ENCODE peak calls at places on chromosome 6, in ten cellular contexts. One of them, this sample, is unnamed.

GRCh38 chr6:107304421-107305025 is 154.8 kb downstream of the PDSS2 start:
- DNase-seq in EH: peak; percentile 16
- DNase-seq in NCI-H510A treated with DMSO at 0.1 percent for 48 hours: no peak
- DNase-seq in amygdala: no peak
- DNase-seq in BJ: no peak
- DNase-seq in spleen: no peak
- DNase-seq in SJSA1: no peak
- DNase-seq in immature natural killer cell: no peak
- DNase-seq in H9: no peak
- DNase-seq in lower leg skin: no peak
- DNase-seq in this sample: no peak

GRCh38 chr6:7692453-7692784 is 33.5 kb upstream of the BMP6 start:
- DNase-seq in BJ: no peak
- DNase-seq in amygdala: no peak
- DNase-seq in NCI-H510A treated with DMSO at 0.1 percent for 48 hours: no peak
- DNase-seq in spleen: no peak
- DNase-seq in SJSA1: no peak
- DNase-seq in lower leg skin: no peak
- DNase-seq in immature natural killer cell: no peak
- DNase-seq in EH: no peak
- DNase-seq in H9: no peak
- DNase-seq in this sample: no peak

GRCh38 chr6:4889701-4890100 is 113.5 kb downstream of the CDYL start:
- DNase-seq in NCI-H510A treated with DMSO at 0.1 percent for 48 hours: no peak
- DNase-seq in EH: no peak
- DNase-seq in lower leg skin: no peak
- DNase-seq in amygdala: no peak
- DNase-seq in immature natural killer cell: no peak
- DNase-seq in BJ: no peak
- DNase-seq in SJSA1: no peak
- DNase-seq in spleen: no peak
- DNase-seq in H9: peak; percentile 32
- DNase-seq in this sample: no peak

GRCh38 chr6:73854998-73855718 is 159.2 kb downstream of the CD109 start:
- DNase-seq in spleen: no peak
- DNase-seq in amygdala: no peak
- DNase-seq in immature natural killer cell: peak; percentile 14
- DNase-seq in NCI-H510A treated with DMSO at 0.1 percent for 48 hours: peak; percentile 28
- DNase-seq in EH: peak; percentile 70
- DNase-seq in H9: no peak
- DNase-seq in SJSA1: no peak
- DNase-seq in lower leg skin: no peak
- DNase-seq in BJ: no peak
- DNase-seq in this sample: peak; percentile 19

GRCh38 chr6:169723991-169724553 is at the start of gene PHF10:
- DNase-seq in H9: no peak
- DNase-seq in immature natural killer cell: peak; percentile 41
- DNase-seq in spleen: peak; percentile 89
- DNase-seq in amygdala: no peak
- DNase-seq in BJ: no peak
- DNase-seq in NCI-H510A treated with DMSO at 0.1 percent for 48 hours: no peak
- DNase-seq in SJSA1: no peak
- DNase-seq in lower leg skin: no peak
- DNase-seq in EH: peak; percentile 38
- DNase-seq in this sample: no peak

GRCh38 chr6:21158873-21159272 is 434.7 kb upstream of the SOX4 start:
- DNase-seq in spleen: no peak
- DNase-seq in immature natural killer cell: no peak
- DNase-seq in lower leg skin: no peak
- DNase-seq in EH: no peak
- DNase-seq in amygdala: no peak
- DNase-seq in NCI-H510A treated with DMSO at 0.1 percent for 48 hours: no peak
- DNase-seq in SJSA1: no peak
- DNase-seq in H9: no peak
- DNase-seq in BJ: no peak
- DNase-seq in this sample: no peak

GRCh38 chr6:31528821-31529328 is at the start of gene MCCD1:
- DNase-seq in H9: no peak
- DNase-seq in spleen: no peak
- DNase-seq in NCI-H510A treated with DMSO at 0.1 percent for 48 hours: no peak
- DNase-seq in SJSA1: no peak
- DNase-seq in amygdala: no peak
- DNase-seq in BJ: no peak
- DNase-seq in EH: peak; percentile 7
- DNase-seq in lower leg skin: no peak
- DNase-seq in immature natural killer cell: no peak
- DNase-seq in this sample: no peak

GRCh38 chr6:79610301-79611009 is 20.7 kb upstream of the SH3BGRL2 start:
- DNase-seq in lower leg skin: no peak
- DNase-seq in amygdala: no peak
- DNase-seq in spleen: no peak
- DNase-seq in NCI-H510A treated with DMSO at 0.1 percent for 48 hours: no peak
- DNase-seq in EH: no peak
- DNase-seq in SJSA1: no peak
- DNase-seq in BJ: no peak
- DNase-seq in immature natural killer cell: no peak
- DNase-seq in H9: no peak
- DNase-seq in this sample: no peak

GRCh38 chr6:11149551-11149950 is 38.0 kb upstream of the ERVFRD-1 start:
- DNase-seq in EH: no peak
- DNase-seq in SJSA1: no peak
- DNase-seq in spleen: no peak
- DNase-seq in NCI-H510A treated with DMSO at 0.1 percent for 48 hours: no peak
- DNase-seq in lower leg skin: no peak
- DNase-seq in amygdala: no peak
- DNase-seq in H9: no peak
- DNase-seq in BJ: no peak
- DNase-seq in immature natural killer cell: no peak
- DNase-seq in this sample: no peak

GRCh38 chr6:142279350-142280180 is 22.2 kb upstream of the ADGRG6 start:
- DNase-seq in EH: peak; percentile 79
- DNase-seq in immature natural killer cell: no peak
- DNase-seq in spleen: no peak
- DNase-seq in SJSA1: no peak
- DNase-seq in H9: no peak
- DNase-seq in NCI-H510A treated with DMSO at 0.1 percent for 48 hours: no peak
- DNase-seq in amygdala: no peak
- DNase-seq in lower leg skin: no peak
- DNase-seq in BJ: no peak
- DNase-seq in this sample: peak; percentile 39

GRCh38 chr6:156593893-156594292 is 183.3 kb upstream of the ARID1B start:
- DNase-seq in EH: no peak
- DNase-seq in NCI-H510A treated with DMSO at 0.1 percent for 48 hours: no peak
- DNase-seq in BJ: no peak
- DNase-seq in spleen: no peak
- DNase-seq in immature natural killer cell: no peak
- DNase-seq in lower leg skin: no peak
- DNase-seq in H9: no peak
- DNase-seq in amygdala: no peak
- DNase-seq in SJSA1: no peak
- DNase-seq in this sample: no peak

GRCh38 chr6:153965996-153966395 is 73.0 kb upstream of the OPRM1 start:
- DNase-seq in BJ: no peak
- DNase-seq in SJSA1: no peak
- DNase-seq in NCI-H510A treated with DMSO at 0.1 percent for 48 hours: no peak
- DNase-seq in lower leg skin: no peak
- DNase-seq in amygdala: no peak
- DNase-seq in immature natural killer cell: no peak
- DNase-seq in H9: no peak
- DNase-seq in spleen: no peak
- DNase-seq in EH: peak; percentile 19
- DNase-seq in this sample: peak; percentile 1

GRCh38 chr6:125002090-125002741 is 40.0 kb downstream of the RNF217 start:
- DNase-seq in BJ: no peak
- DNase-seq in lower leg skin: no peak
- DNase-seq in spleen: no peak
- DNase-seq in amygdala: no peak
- DNase-seq in SJSA1: peak; percentile 58
- DNase-seq in immature natural killer cell: no peak
- DNase-seq in EH: peak; percentile 71
- DNase-seq in NCI-H510A treated with DMSO at 0.1 percent for 48 hours: no peak
- DNase-seq in H9: no peak
- DNase-seq in this sample: no peak

GRCh38 chr6:170085475-170086401 is 205.1 kb downstream of the DLL1 start:
- DNase-seq in immature natural killer cell: no peak
- DNase-seq in amygdala: no peak
- DNase-seq in spleen: peak; percentile 71
- DNase-seq in BJ: no peak
- DNase-seq in H9: no peak
- DNase-seq in SJSA1: peak; percentile 27
- DNase-seq in lower leg skin: no peak
- DNase-seq in EH: no peak
- DNase-seq in NCI-H510A treated with DMSO at 0.1 percent for 48 hours: no peak
- DNase-seq in this sample: no peak

GRCh38 chr6:6886160-6886885 is 221.4 kb upstream of the RREB1 start:
- DNase-seq in NCI-H510A treated with DMSO at 0.1 percent for 48 hours: peak; percentile 16
- DNase-seq in immature natural killer cell: no peak
- DNase-seq in SJSA1: no peak
- DNase-seq in lower leg skin: no peak
- DNase-seq in H9: no peak
- DNase-seq in BJ: no peak
- DNase-seq in EH: no peak
- DNase-seq in amygdala: peak; percentile 11
- DNase-seq in spleen: peak; percentile 88
- DNase-seq in this sample: no peak

GRCh38 chr6:108653864-108654402 is 93.2 kb downstream of the FOXO3 start:
- DNase-seq in amygdala: no peak
- DNase-seq in lower leg skin: peak; percentile 79
- DNase-seq in EH: peak; percentile 50
- DNase-seq in immature natural killer cell: no peak
- DNase-seq in NCI-H510A treated with DMSO at 0.1 percent for 48 hours: no peak
- DNase-seq in BJ: no peak
- DNase-seq in SJSA1: no peak
- DNase-seq in spleen: no peak
- DNase-seq in H9: no peak
- DNase-seq in this sample: no peak

GRCh38 chr6:154606457-154606856 is 96.0 kb upstream of the CNKSR3 start:
- DNase-seq in lower leg skin: no peak
- DNase-seq in amygdala: no peak
- DNase-seq in immature natural killer cell: peak; percentile 11
- DNase-seq in spleen: no peak
- DNase-seq in NCI-H510A treated with DMSO at 0.1 percent for 48 hours: no peak
- DNase-seq in BJ: no peak
- DNase-seq in H9: no peak
- DNase-seq in EH: no peak
- DNase-seq in SJSA1: no peak
- DNase-seq in this sample: no peak

GRCh38 chr6:126539022-126539421 is 199.1 kb downstream of the CENPW start:
- DNase-seq in NCI-H510A treated with DMSO at 0.1 percent for 48 hours: no peak
- DNase-seq in spleen: no peak
- DNase-seq in SJSA1: no peak
- DNase-seq in BJ: no peak
- DNase-seq in immature natural killer cell: no peak
- DNase-seq in lower leg skin: no peak
- DNase-seq in EH: peak; percentile 49
- DNase-seq in H9: no peak
- DNase-seq in amygdala: no peak
- DNase-seq in this sample: peak; percentile 56

GRCh38 chr6:54700158-54700557 is 146.4 kb upstream of the FAM83B start:
- DNase-seq in BJ: no peak
- DNase-seq in spleen: no peak
- DNase-seq in amygdala: no peak
- DNase-seq in SJSA1: no peak
- DNase-seq in lower leg skin: no peak
- DNase-seq in NCI-H510A treated with DMSO at 0.1 percent for 48 hours: no peak
- DNase-seq in immature natural killer cell: no peak
- DNase-seq in EH: no peak
- DNase-seq in H9: no peak
- DNase-seq in this sample: no peak

GRCh38 chr6:170184324-170184723 is 106.6 kb downstream of the DLL1 start:
- DNase-seq in immature natural killer cell: peak; percentile 73
- DNase-seq in H9: no peak
- DNase-seq in spleen: peak; percentile 69
- DNase-seq in BJ: no peak
- DNase-seq in EH: no peak
- DNase-seq in NCI-H510A treated with DMSO at 0.1 percent for 48 hours: no peak
- DNase-seq in SJSA1: peak; percentile 16
- DNase-seq in amygdala: no peak
- DNase-seq in lower leg skin: no peak
- DNase-seq in this sample: no peak

GRCh38 chr6:1604347-1604990 is 5.2 kb upstream of the FOXC1 start:
- DNase-seq in lower leg skin: no peak
- DNase-seq in NCI-H510A treated with DMSO at 0.1 percent for 48 hours: peak; percentile 26
- DNase-seq in immature natural killer cell: peak; percentile 54
- DNase-seq in spleen: peak; percentile 94
- DNase-seq in SJSA1: peak; percentile 70
- DNase-seq in amygdala: peak; percentile 25
- DNase-seq in BJ: no peak
- DNase-seq in EH: peak; percentile 60
- DNase-seq in H9: peak; percentile 78
- DNase-seq in this sample: no peak

GRCh38 chr6:66421570-66421969 is 714.5 kb upstream of the EYS start:
- DNase-seq in spleen: no peak
- DNase-seq in lower leg skin: no peak
- DNase-seq in immature natural killer cell: no peak
- DNase-seq in BJ: no peak
- DNase-seq in NCI-H510A treated with DMSO at 0.1 percent for 48 hours: no peak
- DNase-seq in amygdala: no peak
- DNase-seq in EH: no peak
- DNase-seq in SJSA1: no peak
- DNase-seq in H9: peak; percentile 25
- DNase-seq in this sample: no peak

GRCh38 chr6:159874475-159874874 is 16.3 kb upstream of the MAS1 start:
- DNase-seq in immature natural killer cell: no peak
- DNase-seq in SJSA1: no peak
- DNase-seq in BJ: no peak
- DNase-seq in EH: peak; percentile 34
- DNase-seq in lower leg skin: no peak
- DNase-seq in NCI-H510A treated with DMSO at 0.1 percent for 48 hours: no peak
- DNase-seq in H9: no peak
- DNase-seq in spleen: no peak
- DNase-seq in amygdala: peak; percentile 60
- DNase-seq in this sample: no peak

This sample was measured in HS-27A.